ENCODE peak calls at places on chromosomes 7 and 10, in five cellular contexts. One of them, this sample, is unnamed.
A peak's percentile ranks its signal among the peaks of the same experiment; 100 is the strongest.

GRCh38 chr10:124626759-124627380 is 117.3 kb downstream of the FAM53B start:
- DNase-seq in RWPE1: peak; percentile 80
- DNase-seq in suprapubic skin: no peak
- DNase-seq in AG09309: no peak
- DNase-seq in breast epithelium: no peak
- DNase-seq in this sample: peak; percentile 38

GRCh38 chr10:30869566-30869965 is 162.1 kb downstream of the ZNF438 start:
- DNase-seq in RWPE1: no peak
- DNase-seq in suprapubic skin: no peak
- DNase-seq in AG09309: no peak
- DNase-seq in breast epithelium: no peak
- DNase-seq in this sample: no peak

GRCh38 chr7:75599244-75599771 is 107.2 kb downstream of the SPDYE5 start:
- DNase-seq in RWPE1: no peak
- DNase-seq in suprapubic skin: no peak
- DNase-seq in AG09309: no peak
- DNase-seq in breast epithelium: no peak
- DNase-seq in this sample: no peak

GRCh38 chr10:58237014-58237830 is 30.5 kb downstream of the IPMK start:
- DNase-seq in RWPE1: peak; percentile 67
- DNase-seq in suprapubic skin: no peak
- DNase-seq in AG09309: peak; percentile 67
- DNase-seq in breast epithelium: no peak
- DNase-seq in this sample: peak; percentile 78

GRCh38 chr10:22712959-22713852 is 1.2 kb downstream of the PIP4K2A start:
- DNase-seq in RWPE1: peak; percentile 27
- DNase-seq in suprapubic skin: no peak
- DNase-seq in AG09309: no peak
- DNase-seq in breast epithelium: no peak
- DNase-seq in this sample: peak; percentile 24

GRCh38 chr10:31977440-31978157 is 49.0 kb upstream of the ARHGAP12 start:
- DNase-seq in RWPE1: no peak
- DNase-seq in suprapubic skin: no peak
- DNase-seq in AG09309: peak; percentile 35
- DNase-seq in breast epithelium: no peak
- DNase-seq in this sample: peak; percentile 24

GRCh38 chr10:31749981-31750850 is 178.4 kb downstream of the ARHGAP12 start:
- DNase-seq in RWPE1: no peak
- DNase-seq in suprapubic skin: no peak
- DNase-seq in AG09309: no peak
- DNase-seq in breast epithelium: no peak
- DNase-seq in this sample: no peak

GRCh38 chr10:11253397-11254002 is 235.8 kb downstream of the CELF2 start:
- DNase-seq in RWPE1: no peak
- DNase-seq in suprapubic skin: no peak
- DNase-seq in AG09309: no peak
- DNase-seq in breast epithelium: no peak
- DNase-seq in this sample: no peak

GRCh38 chr7:156534925-156535324 is 105.6 kb upstream of the RNF32 start:
- DNase-seq in RWPE1: no peak
- DNase-seq in suprapubic skin: no peak
- DNase-seq in AG09309: no peak
- DNase-seq in breast epithelium: no peak
- DNase-seq in this sample: peak; percentile 33

GRCh38 chr7:74275401-74275881 is 13.8 kb upstream of the CLIP2 start:
- DNase-seq in RWPE1: no peak
- DNase-seq in suprapubic skin: no peak
- DNase-seq in AG09309: no peak
- DNase-seq in breast epithelium: no peak
- DNase-seq in this sample: no peak

GRCh38 chr7:43591551-43592180 is 8.8 kb downstream of the STK17A start:
- DNase-seq in RWPE1: peak; percentile 72
- DNase-seq in suprapubic skin: no peak
- DNase-seq in AG09309: no peak
- DNase-seq in breast epithelium: no peak
- DNase-seq in this sample: peak; percentile 72

GRCh38 chr7:46131916-46132795 is 211.1 kb upstream of the IGFBP3 start:
- DNase-seq in RWPE1: no peak
- DNase-seq in suprapubic skin: no peak
- DNase-seq in AG09309: no peak
- DNase-seq in breast epithelium: no peak
- DNase-seq in this sample: peak; percentile 6

GRCh38 chr10:63628526-63629362 is 107.5 kb downstream of the REEP3 start:
- DNase-seq in RWPE1: peak; percentile 40
- DNase-seq in suprapubic skin: no peak
- DNase-seq in AG09309: no peak
- DNase-seq in breast epithelium: no peak
- DNase-seq in this sample: peak; percentile 61

GRCh38 chr10:63630928-63631685 is 109.9 kb downstream of the REEP3 start:
- DNase-seq in RWPE1: no peak
- DNase-seq in suprapubic skin: no peak
- DNase-seq in AG09309: peak; percentile 72
- DNase-seq in breast epithelium: no peak
- DNase-seq in this sample: no peak

GRCh38 chr10:63629363-63630084 is 108.3 kb downstream of the REEP3 start:
- DNase-seq in RWPE1: peak; percentile 95
- DNase-seq in suprapubic skin: peak; percentile 97
- DNase-seq in AG09309: peak; percentile 98
- DNase-seq in breast epithelium: peak; percentile 89
- DNase-seq in this sample: peak; percentile 98

GRCh38 chr10:63631971-63632370 is 110.8 kb downstream of the REEP3 start:
- DNase-seq in RWPE1: no peak
- DNase-seq in suprapubic skin: no peak
- DNase-seq in AG09309: no peak
- DNase-seq in breast epithelium: no peak
- DNase-seq in this sample: peak; percentile 25

GRCh38 chr10:63630085-63630927 is 109.1 kb downstream of the REEP3 start:
- DNase-seq in RWPE1: peak; percentile 88
- DNase-seq in suprapubic skin: peak; percentile 94
- DNase-seq in AG09309: peak; percentile 71
- DNase-seq in breast epithelium: peak; percentile 86
- DNase-seq in this sample: peak; percentile 93
- TF ChIP-seq CTCF in RWPE1: no peak
- TF ChIP-seq CTCF in suprapubic skin: no peak
- TF ChIP-seq CTCF in AG09309: no peak
- TF ChIP-seq CTCF in breast epithelium: no peak
- TF ChIP-seq CTCF in this sample: no peak

GRCh38 chr10:29243750-29244149 is 45.1 kb upstream of the LYZL1 start:
- DNase-seq in RWPE1: no peak
- DNase-seq in suprapubic skin: no peak
- DNase-seq in AG09309: no peak
- DNase-seq in breast epithelium: no peak
- DNase-seq in this sample: peak; percentile 41
- TF ChIP-seq CTCF in RWPE1: no peak
- TF ChIP-seq CTCF in suprapubic skin: no peak
- TF ChIP-seq CTCF in AG09309: peak; percentile 43
- TF ChIP-seq CTCF in breast epithelium: no peak
- TF ChIP-seq CTCF in this sample: peak; percentile 38

DNA sequence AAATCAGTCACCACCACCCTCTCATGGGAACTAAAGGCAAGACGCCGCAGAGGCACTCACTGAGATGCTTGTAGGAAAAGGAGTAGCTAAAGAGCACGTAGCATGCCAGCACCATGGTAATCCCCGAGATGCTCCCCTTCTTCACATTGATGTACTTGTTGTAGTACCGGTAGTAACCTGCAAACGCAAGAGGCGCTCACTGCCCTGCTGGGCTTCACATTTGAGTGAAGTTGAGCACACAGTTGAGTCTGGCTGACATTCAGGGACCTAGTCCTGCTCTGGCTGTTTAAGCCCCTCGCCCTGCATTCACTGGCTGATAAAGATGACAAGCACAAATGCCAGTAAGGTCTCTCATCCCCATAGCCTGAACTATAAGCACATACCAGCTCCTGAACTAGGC is 6.9 kb downstream of the ATP5MF start:
- DNase-seq in RWPE1: no peak
- DNase-seq in suprapubic skin: no peak
- DNase-seq in AG09309: no peak
- DNase-seq in breast epithelium: no peak
- DNase-seq in this sample: peak; percentile 36
- TF ChIP-seq CTCF in RWPE1: no peak
- TF ChIP-seq CTCF in suprapubic skin: no peak
- TF ChIP-seq CTCF in AG09309: peak; percentile 33
- TF ChIP-seq CTCF in breast epithelium: no peak
- TF ChIP-seq CTCF in this sample: no peak

GRCh38 chr7:137316643-137317042 is 26.9 kb downstream of the PTN start:
- DNase-seq in RWPE1: no peak
- DNase-seq in suprapubic skin: no peak
- DNase-seq in AG09309: no peak
- DNase-seq in breast epithelium: no peak
- DNase-seq in this sample: no peak

GRCh38 chr7:137313196-137313595 is 30.3 kb downstream of the PTN start:
- DNase-seq in RWPE1: no peak
- DNase-seq in suprapubic skin: no peak
- DNase-seq in AG09309: no peak
- DNase-seq in breast epithelium: no peak
- DNase-seq in this sample: no peak
- TF ChIP-seq CTCF in RWPE1: no peak
- TF ChIP-seq CTCF in suprapubic skin: no peak
- TF ChIP-seq CTCF in AG09309: no peak
- TF ChIP-seq CTCF in breast epithelium: no peak
- TF ChIP-seq CTCF in this sample: no peak

This sample was measured in MCF 10A.